ENCODE peak calls at places on chromosome 21, in seven cellular contexts. M is endodermal cell, I is psoas muscle, K is left ventricle myocardium inferior, H is HFFc6, E is kidney epithelial cell, L is lower lobe of right lung. P is an unnamed sample.

GRCh38 chr21:33265664-33266049 is 510 bp upstream of the IL10RB start:
- DNase-seq in I (peak; percentile 65), M (peak; percentile 52), H (no peak), L (peak; percentile 86), K (peak; percentile 50), E (no peak), P (no peak)

GRCh38 chr21:41186763-41187536 is 19.0 kb downstream of the BACE2 start:
- DNase-seq in H (no peak), M (peak; percentile 66), K (no peak), L (no peak), I (no peak), E (no peak), P (no peak)

GRCh38 chr21:21101911-21102310 is 103.7 kb downstream of the NCAM2 start:
- DNase-seq in K (no peak), H (peak; percentile 48), M (peak; percentile 67), I (no peak), E (no peak), L (no peak), P (no peak)

GRCh38 chr21:42403611-42404231 is at the start of gene UBASH3A:
- DNase-seq in K (no peak), M (no peak), H (no peak), L (no peak), I (no peak), E (no peak), P (no peak)

GRCh38 chr21:42351626-42352432 is 1.0 kb upstream of the TFF2 start:
- DNase-seq in M (no peak), E (no peak), L (no peak), I (no peak), H (no peak), K (no peak), P (no peak)

GRCh38 chr21:34061983-34062382 is 11.4 kb upstream of the MRPS6 start:
- DNase-seq in I (no peak), H (no peak), M (peak; percentile 61), K (no peak), L (no peak), E (no peak), P (no peak)

GRCh38 chr21:34545079-34545884 is 33.3 kb upstream of the KCNE1 start:
- DNase-seq in K (no peak), L (peak; percentile 84), E (peak; percentile 67), H (peak; percentile 58), M (peak; percentile 75), I (no peak), P (peak; percentile 60)

GRCh38 chr21:35378881-35379280 is 329.8 kb upstream of the RUNX1 start:
- DNase-seq in M (no peak), E (no peak), L (no peak), H (no peak), K (no peak), I (no peak), P (no peak)

GRCh38 chr21:41597811-41598231 is 89.9 kb upstream of the TMPRSS2 start:
- DNase-seq in I (no peak), H (no peak), K (no peak), M (no peak), L (no peak), E (no peak), P (no peak)

GRCh38 chr21:26851109-26851944 is 6.1 kb upstream of the ADAMTS1 start:
- DNase-seq in L (no peak), M (peak; percentile 69), I (no peak), K (no peak), H (no peak), E (no peak), P (no peak)

GRCh38 chr21:26852422-26852821 is 7.2 kb upstream of the ADAMTS1 start:
- DNase-seq in M (no peak), I (no peak), K (no peak), L (no peak), E (no peak), H (no peak), P (no peak)

GRCh38 chr21:26847951-26848350 is 2.7 kb upstream of the ADAMTS1 start:
- DNase-seq in H (no peak), L (no peak), I (no peak), M (no peak), E (no peak), K (no peak), P (no peak)

GRCh38 chr21:26849428-26850115 is 4.4 kb upstream of the ADAMTS1 start:
- DNase-seq in M (no peak), L (no peak), H (peak; percentile 52), K (no peak), E (no peak), I (no peak), P (no peak)

DNA sequence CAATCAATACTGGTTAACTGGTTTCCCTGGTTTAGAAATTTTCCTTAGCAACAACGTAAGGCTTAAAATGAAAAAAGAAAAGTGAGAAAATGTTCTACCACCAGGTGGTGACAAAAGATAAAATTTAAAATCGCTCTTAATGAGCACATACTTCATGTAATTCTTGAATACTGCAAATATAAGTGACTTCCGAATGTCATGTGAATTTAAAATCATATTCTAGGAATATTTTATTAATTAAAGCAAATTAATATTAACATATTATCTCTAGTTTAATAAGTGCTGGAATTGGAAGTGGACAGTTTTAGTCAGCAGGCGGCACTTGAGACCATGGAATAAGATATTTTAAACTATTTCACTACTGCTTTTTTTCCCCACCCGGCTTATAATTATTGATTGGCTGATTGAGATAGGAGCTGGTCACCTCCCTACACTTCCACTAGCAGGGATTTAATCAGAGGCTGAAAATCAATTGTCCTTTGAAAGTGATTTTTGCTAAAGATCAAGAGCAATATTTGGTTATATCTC is 5.0 kb upstream of the ADAMTS1 start:
- DNase-seq in I (no peak), E (no peak), M (no peak), K (no peak), H (peak; percentile 48), L (no peak), P (no peak)
- TF ChIP-seq CTCF in I (peak; percentile 64), E (peak; percentile 35), M (peak; percentile 91), K (peak; percentile 76), H (peak; percentile 88), L (peak; percentile 65), P (peak; percentile 51)

GRCh38 chr21:29367335-29367734 is 68.6 kb downstream of the BACH1 start:
- DNase-seq in M (peak; percentile 19), K (no peak), L (no peak), H (no peak), E (no peak), I (no peak), P (no peak)

GRCh38 chr21:29374481-29374880 is 75.8 kb downstream of the BACH1 start:
- DNase-seq in E (no peak), I (no peak), M (no peak), K (no peak), L (no peak), H (no peak), P (no peak)

GRCh38 chr21:29371464-29371863 is 72.7 kb downstream of the BACH1 start:
- DNase-seq in H (no peak), L (no peak), K (no peak), M (peak; percentile 5), E (no peak), I (no peak), P (no peak)

GRCh38 chr21:29376556-29376955 is 77.8 kb downstream of the BACH1 start:
- DNase-seq in H (no peak), I (peak; percentile 68), M (peak; percentile 92), K (no peak), L (peak; percentile 65), E (no peak), P (no peak)

DNA sequence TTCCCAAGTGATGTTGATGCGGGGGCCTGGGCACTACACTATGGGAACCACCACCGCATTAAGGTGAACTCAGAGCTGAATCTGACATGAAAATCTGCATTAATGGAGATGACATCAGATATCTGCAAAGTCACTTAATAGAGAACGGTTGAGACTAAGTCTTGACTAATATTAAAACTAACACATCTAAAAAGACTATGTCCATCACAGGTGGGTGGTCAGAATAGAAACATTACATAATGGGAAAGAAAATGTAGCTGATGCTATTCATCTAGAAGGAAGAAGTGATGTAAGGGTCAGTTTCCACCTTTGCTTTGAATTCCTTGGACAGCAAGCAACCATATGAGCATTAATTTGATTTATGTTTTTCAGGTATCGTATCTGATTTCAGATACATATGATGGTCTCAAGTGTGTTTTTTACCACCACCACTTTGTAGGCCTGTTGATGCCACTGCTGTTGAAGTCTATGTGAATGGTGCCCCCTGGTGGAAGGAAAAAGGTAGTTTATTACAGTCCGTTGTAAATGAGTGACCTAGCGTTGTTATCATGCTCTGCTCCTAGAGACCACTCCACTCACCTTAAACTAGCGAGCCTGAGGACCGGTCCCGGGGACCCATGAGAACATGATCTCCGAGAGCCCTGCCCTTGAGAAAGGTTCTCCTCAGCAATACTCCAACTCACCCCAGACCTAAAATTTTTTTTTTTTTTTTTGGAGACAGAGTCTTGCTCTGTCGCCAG is 73.5 kb downstream of the BACH1 start:
- DNase-seq in K (no peak), H (peak; percentile 68), I (no peak), M (peak; percentile 76), E (no peak), L (no peak), P (peak; percentile 52)
- TF ChIP-seq CTCF in K (peak; percentile 76), H (peak; percentile 94), I (peak; percentile 83), M (peak; percentile 86), E (peak; percentile 67), L (peak; percentile 74), P (peak; percentile 66)

DNA sequence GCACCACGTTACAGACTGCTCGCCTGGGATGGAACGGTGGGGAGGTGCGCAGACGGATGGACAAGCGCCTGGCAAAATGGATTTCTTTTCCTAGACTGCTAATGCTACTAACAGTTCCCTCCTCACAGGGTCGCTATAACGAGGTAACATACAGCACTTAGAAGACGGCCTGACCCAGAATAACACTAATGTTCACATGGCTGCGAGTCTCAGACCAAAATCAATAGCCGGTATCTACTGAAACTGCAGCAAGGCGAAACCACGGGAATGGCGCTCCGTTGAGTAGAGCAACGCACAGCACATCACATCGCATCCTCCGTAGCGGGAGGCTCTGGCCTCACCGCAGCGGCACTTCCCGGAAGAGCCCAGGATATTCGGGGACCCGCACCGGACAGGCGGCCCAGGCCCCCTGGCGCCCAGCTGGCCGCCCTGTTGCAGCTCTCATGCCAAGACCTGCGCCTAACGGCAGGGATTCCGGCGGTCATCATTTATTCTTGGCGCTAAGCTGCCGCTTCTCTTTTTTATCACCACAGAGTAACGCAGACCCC is 46.6 kb downstream of the VPS26C start:
- DNase-seq in I (no peak), K (no peak), H (peak; percentile 27), E (no peak), M (no peak), L (no peak), P (no peak)
- TF ChIP-seq CTCF in I (no peak), K (peak; percentile 18), H (peak; percentile 47), E (peak; percentile 25), M (no peak), L (peak; percentile 9), P (peak; percentile 19)

GRCh38 chr21:38699048-38699447 is 106.7 kb upstream of the ETS2 start:
- DNase-seq in K (no peak), H (no peak), L (no peak), M (peak; percentile 62), E (no peak), I (no peak), P (no peak)

GRCh38 chr21:38691626-38692025 is 114.1 kb upstream of the ETS2 start:
- DNase-seq in L (no peak), K (no peak), I (no peak), H (no peak), E (no peak), M (no peak), P (no peak)

GRCh38 chr21:38702196-38702595 is 103.5 kb upstream of the ETS2 start:
- DNase-seq in I (no peak), E (no peak), H (no peak), M (no peak), K (peak; percentile 27), L (no peak), P (no peak)

DNA sequence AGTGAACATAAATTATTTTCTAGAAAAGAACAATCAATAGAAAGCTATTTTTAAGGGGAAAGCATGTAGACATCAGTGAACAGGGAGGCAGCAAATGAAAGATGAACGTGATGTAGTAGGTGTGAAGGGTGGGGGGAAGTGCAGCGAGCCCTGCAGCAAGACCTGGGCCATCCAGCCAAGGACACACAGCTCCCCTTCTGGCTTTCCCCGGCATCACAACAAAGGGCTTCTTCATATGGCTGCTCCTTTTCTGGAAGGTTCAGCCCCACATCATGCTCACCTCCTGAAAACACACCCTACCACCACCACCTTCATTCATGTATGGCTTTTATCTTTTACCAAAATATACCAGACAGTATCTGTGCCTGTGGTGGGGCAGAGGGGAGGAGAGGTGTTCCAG is 109.1 kb upstream of the ETS2 start:
- DNase-seq in K (no peak), L (no peak), M (no peak), I (no peak), H (no peak), E (no peak), P (no peak)
- TF ChIP-seq CTCF in K (no peak), L (no peak), M (peak; percentile 37), I (no peak), H (no peak), E (no peak), P (no peak)

P was measured in AG09319.